ENCODE peak calls at places on chromosomes 13 and 19, in five cellular contexts. W is AG08395, C is ascending aorta, H is body of pancreas, I is NCI-H446 treated with DMSO at 0.1 percent for 48 hours. K is an unnamed sample.
A peak's percentile ranks its signal among the peaks of the same experiment; 100 is the strongest.

GRCh38 chr19:34482380-34483250 is 1.1 kb downstream of the WTIP start:
- DNase-seq in W (peak; percentile 44), C (no peak), H (no peak), I (no peak), K (peak; percentile 74)

GRCh38 chr19:35509018-35509652 is 4.3 kb downstream of the DMKN start:
- DNase-seq in W (no peak), C (no peak), H (peak; percentile 89), I (no peak), K (no peak)

GRCh38 chr13:72290962-72291681 is 424.1 kb upstream of the DACH1 start:
- DNase-seq in W (peak; percentile 77), C (no peak), H (no peak), I (no peak), K (no peak)

GRCh38 chr13:45042539-45042938 is 53.2 kb downstream of the GPALPP1 start:
- DNase-seq in W (no peak), C (no peak), H (no peak), I (no peak), K (no peak)

GRCh38 chr13:94209110-94209509 is 270.4 kb downstream of the DCT start:
- DNase-seq in W (peak; percentile 37), C (no peak), H (no peak), I (no peak), K (no peak)

GRCh38 chr19:53898166-53898565 is 10.9 kb upstream of the CACNG7 start:
- DNase-seq in W (no peak), C (no peak), H (no peak), I (no peak), K (no peak)

GRCh38 chr13:27973956-27974662 is 5.0 kb upstream of the CDX2 start:
- DNase-seq in W (no peak), C (no peak), H (no peak), I (no peak), K (no peak)

GRCh38 chr19:2012941-2013682 is 2.4 kb downstream of the BTBD2 start:
- DNase-seq in W (no peak), C (no peak), H (no peak), I (no peak), K (no peak)

GRCh38 chr19:56660381-56661105 is 11.0 kb downstream of the ZNF835 start:
- DNase-seq in W (no peak), C (no peak), H (peak; percentile 33), I (no peak), K (no peak)

GRCh38 chr13:82569581-82569980 is 1312.7 kb downstream of the SLITRK1 start:
- DNase-seq in W (no peak), C (no peak), H (no peak), I (no peak), K (no peak)

GRCh38 chr19:52345162-52345561 is 9.1 kb downstream of the ZNF610 start:
- DNase-seq in W (no peak), C (no peak), H (no peak), I (no peak), K (no peak)

GRCh38 chr19:16649734-16650133 is 10.2 kb downstream of the SMIM7 start:
- DNase-seq in W (no peak), C (no peak), H (no peak), I (no peak), K (no peak)